ENCODE peak calls at places on chromosomes 2 and 18, in six cellular contexts. One of them, this sample, is unnamed.

GRCh38 chr2:236162031-236162803 is 6.0 kb downstream of the GBX2 start:
- DNase-seq in HFFc6: no peak
- DNase-seq in Peyer's patch: no peak
- DNase-seq in AG10803: no peak
- DNase-seq in neural crest cell: no peak
- DNase-seq in mammary epithelial cell: no peak
- DNase-seq in this sample: no peak

GRCh38 chr2:175167076-175167791 is 769 bp downstream of the ATF2 start:
- DNase-seq in AG10803: peak
- DNase-seq in neural crest cell: peak
- DNase-seq in HFFc6: peak
- DNase-seq in mammary epithelial cell: peak
- DNase-seq in Peyer's patch: peak
- DNase-seq in this sample: peak

GRCh38 chr18:77635441-77635840 is 385.8 kb downstream of the GALR1 start:
- DNase-seq in mammary epithelial cell: no peak
- DNase-seq in AG10803: no peak
- DNase-seq in Peyer's patch: no peak
- DNase-seq in HFFc6: no peak
- DNase-seq in neural crest cell: no peak
- DNase-seq in this sample: no peak

GRCh38 chr2:214604861-214605260 is 194.0 kb downstream of the VWC2L start:
- DNase-seq in Peyer's patch: no peak
- DNase-seq in mammary epithelial cell: no peak
- DNase-seq in AG10803: peak
- DNase-seq in HFFc6: peak
- DNase-seq in neural crest cell: no peak
- DNase-seq in this sample: no peak

GRCh38 chr2:120829633-120830025 is 94.0 kb downstream of the GLI2 start:
- DNase-seq in HFFc6: no peak
- DNase-seq in AG10803: no peak
- DNase-seq in neural crest cell: no peak
- DNase-seq in Peyer's patch: no peak
- DNase-seq in mammary epithelial cell: no peak
- DNase-seq in this sample: no peak

GRCh38 chr2:202149155-202149762 is 76.2 kb downstream of the KIAA2012 start:
- DNase-seq in HFFc6: no peak
- DNase-seq in neural crest cell: peak
- DNase-seq in Peyer's patch: no peak
- DNase-seq in mammary epithelial cell: peak
- DNase-seq in AG10803: peak
- DNase-seq in this sample: no peak

GRCh38 chr2:71479261-71479660 is 25.9 kb downstream of the DYSF start:
- DNase-seq in neural crest cell: no peak
- DNase-seq in AG10803: no peak
- DNase-seq in Peyer's patch: no peak
- DNase-seq in HFFc6: no peak
- DNase-seq in mammary epithelial cell: no peak
- DNase-seq in this sample: no peak

GRCh38 chr2:185201063-185201462 is 537.5 kb upstream of the FSIP2 start:
- DNase-seq in HFFc6: no peak
- DNase-seq in neural crest cell: no peak
- DNase-seq in AG10803: no peak
- DNase-seq in Peyer's patch: no peak
- DNase-seq in mammary epithelial cell: no peak
- DNase-seq in this sample: no peak

GRCh38 chr2:45024600-45025291 is 15.5 kb upstream of the SIX2 start:
- DNase-seq in Peyer's patch: no peak
- DNase-seq in neural crest cell: no peak
- DNase-seq in HFFc6: peak
- DNase-seq in mammary epithelial cell: peak
- DNase-seq in AG10803: peak
- DNase-seq in this sample: peak

GRCh38 chr2:55030766-55031165 is 19.5 kb downstream of the RTN4 start:
- DNase-seq in mammary epithelial cell: no peak
- DNase-seq in Peyer's patch: no peak
- DNase-seq in HFFc6: no peak
- DNase-seq in AG10803: no peak
- DNase-seq in neural crest cell: no peak
- DNase-seq in this sample: no peak

GRCh38 chr2:12861344-12861942 is 144.7 kb downstream of the TRIB2 start:
- DNase-seq in mammary epithelial cell: peak
- DNase-seq in HFFc6: peak
- DNase-seq in AG10803: peak
- DNase-seq in Peyer's patch: no peak
- DNase-seq in neural crest cell: no peak
- DNase-seq in this sample: no peak

GRCh38 chr2:165582409-165582808 is 112.9 kb downstream of the CSRNP3 start:
- DNase-seq in AG10803: peak
- DNase-seq in neural crest cell: no peak
- DNase-seq in Peyer's patch: no peak
- DNase-seq in mammary epithelial cell: no peak
- DNase-seq in HFFc6: no peak
- DNase-seq in this sample: peak

GRCh38 chr2:170248574-170249393 is 70.8 kb downstream of the MYO3B start:
- DNase-seq in AG10803: no peak
- DNase-seq in Peyer's patch: no peak
- DNase-seq in mammary epithelial cell: no peak
- DNase-seq in HFFc6: no peak
- DNase-seq in neural crest cell: no peak
- DNase-seq in this sample: no peak

GRCh38 chr2:237695201-237695780 is 67.9 kb downstream of the LRRFIP1 start:
- DNase-seq in Peyer's patch: peak
- DNase-seq in AG10803: peak
- DNase-seq in mammary epithelial cell: peak
- DNase-seq in HFFc6: peak
- DNase-seq in neural crest cell: no peak
- DNase-seq in this sample: no peak

GRCh38 chr2:149170156-149170555 is 131.7 kb downstream of the LYPD6B start:
- DNase-seq in AG10803: no peak
- DNase-seq in Peyer's patch: no peak
- DNase-seq in mammary epithelial cell: no peak
- DNase-seq in neural crest cell: no peak
- DNase-seq in HFFc6: no peak
- DNase-seq in this sample: no peak

GRCh38 chr18:66107546-66107945 is 356.7 kb downstream of the CDH7 start:
- DNase-seq in mammary epithelial cell: no peak
- DNase-seq in HFFc6: no peak
- DNase-seq in neural crest cell: no peak
- DNase-seq in Peyer's patch: no peak
- DNase-seq in AG10803: no peak
- DNase-seq in this sample: no peak

GRCh38 chr18:79645291-79645983 is 34.2 kb upstream of the CTDP1 start:
- DNase-seq in neural crest cell: no peak
- DNase-seq in HFFc6: no peak
- DNase-seq in mammary epithelial cell: no peak
- DNase-seq in AG10803: no peak
- DNase-seq in Peyer's patch: no peak
- DNase-seq in this sample: no peak

GRCh38 chr2:68689553-68690537 is 44.8 kb upstream of the ARHGAP25 start:
- DNase-seq in AG10803: no peak
- DNase-seq in HFFc6: no peak
- DNase-seq in Peyer's patch: peak
- DNase-seq in neural crest cell: no peak
- DNase-seq in mammary epithelial cell: no peak
- DNase-seq in this sample: no peak

GRCh38 chr2:105962221-105962620 is 217.5 kb downstream of the NCK2 start:
- DNase-seq in HFFc6: no peak
- DNase-seq in AG10803: no peak
- DNase-seq in neural crest cell: no peak
- DNase-seq in Peyer's patch: no peak
- DNase-seq in mammary epithelial cell: no peak
- DNase-seq in this sample: no peak
- TF ChIP-seq CTCF in HFFc6: no peak
- TF ChIP-seq CTCF in AG10803: no peak
- TF ChIP-seq CTCF in neural crest cell: no peak
- TF ChIP-seq CTCF in Peyer's patch: no peak
- TF ChIP-seq CTCF in mammary epithelial cell: no peak
- TF ChIP-seq CTCF in this sample: no peak

GRCh38 chr2:219177594-219178376 is at the start of gene RETREG2:
- DNase-seq in mammary epithelial cell: peak
- DNase-seq in AG10803: peak
- DNase-seq in neural crest cell: peak
- DNase-seq in HFFc6: peak
- DNase-seq in Peyer's patch: peak
- DNase-seq in this sample: peak

GRCh38 chr2:219180961-219181360 is 2.9 kb downstream of the RETREG2 start:
- DNase-seq in AG10803: no peak
- DNase-seq in HFFc6: no peak
- DNase-seq in Peyer's patch: no peak
- DNase-seq in neural crest cell: no peak
- DNase-seq in mammary epithelial cell: no peak
- DNase-seq in this sample: no peak

GRCh38 chr2:219176818-219177593 is at the start of gene CNPPD1:
- DNase-seq in Peyer's patch: peak
- DNase-seq in neural crest cell: peak
- DNase-seq in HFFc6: peak
- DNase-seq in AG10803: peak
- DNase-seq in mammary epithelial cell: peak
- DNase-seq in this sample: peak

GRCh38 chr2:219179601-219180465 is 1.8 kb downstream of the RETREG2 start:
- DNase-seq in AG10803: no peak
- DNase-seq in HFFc6: no peak
- DNase-seq in Peyer's patch: no peak
- DNase-seq in neural crest cell: no peak
- DNase-seq in mammary epithelial cell: no peak
- DNase-seq in this sample: no peak

GRCh38 chr2:219178377-219179175 is 501 bp downstream of the RETREG2 start:
- DNase-seq in mammary epithelial cell: peak
- DNase-seq in HFFc6: peak
- DNase-seq in neural crest cell: no peak
- DNase-seq in Peyer's patch: peak
- DNase-seq in AG10803: peak
- DNase-seq in this sample: peak
- TF ChIP-seq CTCF in mammary epithelial cell: no peak
- TF ChIP-seq CTCF in HFFc6: no peak
- TF ChIP-seq CTCF in neural crest cell: peak
- TF ChIP-seq CTCF in Peyer's patch: no peak
- TF ChIP-seq CTCF in AG10803: no peak
- TF ChIP-seq CTCF in this sample: no peak

GRCh38 chr2:192162392-192163042 is 32.2 kb downstream of the TMEFF2 start:
- DNase-seq in HFFc6: peak
- DNase-seq in AG10803: peak
- DNase-seq in neural crest cell: peak
- DNase-seq in mammary epithelial cell: peak
- DNase-seq in Peyer's patch: peak
- DNase-seq in this sample: peak
- TF ChIP-seq CTCF in HFFc6: peak
- TF ChIP-seq CTCF in AG10803: peak
- TF ChIP-seq CTCF in neural crest cell: peak
- TF ChIP-seq CTCF in mammary epithelial cell: peak
- TF ChIP-seq CTCF in Peyer's patch: peak
- TF ChIP-seq CTCF in this sample: peak

GRCh38 chr18:13909541-13909940 is 5.8 kb downstream of the MC2R start:
- DNase-seq in mammary epithelial cell: no peak
- DNase-seq in neural crest cell: no peak
- DNase-seq in Peyer's patch: no peak
- DNase-seq in HFFc6: no peak
- DNase-seq in AG10803: no peak
- DNase-seq in this sample: no peak
- TF ChIP-seq CTCF in mammary epithelial cell: no peak
- TF ChIP-seq CTCF in neural crest cell: no peak
- TF ChIP-seq CTCF in Peyer's patch: no peak
- TF ChIP-seq CTCF in HFFc6: no peak
- TF ChIP-seq CTCF in AG10803: no peak
- TF ChIP-seq CTCF in this sample: peak

DNA sequence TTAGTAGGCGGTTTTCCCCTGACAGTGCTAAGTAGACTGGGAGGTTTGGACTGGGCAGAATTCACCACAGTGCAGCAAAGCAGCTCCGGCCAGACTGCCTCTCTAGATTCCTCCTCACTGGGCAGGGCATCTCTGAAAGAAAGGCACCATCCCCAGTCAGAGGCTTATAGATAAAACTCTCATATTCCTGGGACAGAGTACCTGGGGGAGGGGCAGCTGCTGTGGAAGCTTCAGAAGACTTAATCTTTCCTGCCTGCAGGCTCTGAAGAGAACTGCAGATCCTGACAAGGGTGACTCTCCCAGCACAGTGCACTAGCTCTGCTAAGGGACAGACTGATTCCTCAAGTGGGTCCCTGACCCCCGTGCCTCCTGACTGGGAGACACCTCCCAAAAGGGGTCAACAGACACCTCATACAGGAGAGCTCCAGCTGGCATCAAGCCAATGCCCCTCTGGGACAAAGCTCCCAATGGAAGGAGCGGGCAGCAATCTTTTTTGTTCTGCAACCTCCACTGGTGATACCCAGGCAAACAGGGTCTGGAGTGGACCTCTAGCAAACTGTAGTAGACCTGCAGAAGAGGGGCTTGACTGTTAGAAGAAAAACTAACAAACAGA is 266.8 kb upstream of the CRIM1 start:
- DNase-seq in neural crest cell: no peak
- DNase-seq in Peyer's patch: no peak
- DNase-seq in mammary epithelial cell: no peak
- DNase-seq in HFFc6: no peak
- DNase-seq in AG10803: no peak
- DNase-seq in this sample: no peak
- TF ChIP-seq CTCF in neural crest cell: no peak
- TF ChIP-seq CTCF in Peyer's patch: no peak
- TF ChIP-seq CTCF in mammary epithelial cell: no peak
- TF ChIP-seq CTCF in HFFc6: no peak
- TF ChIP-seq CTCF in AG10803: no peak
- TF ChIP-seq CTCF in this sample: no peak

This sample was measured in adrenal gland.